ENCODE peak calls at places on chromosomes 3 and 15, in nine cellular contexts. O is dorsolateral prefrontal cortex; U is H54; L is endothelial cell; F is stimulated activated CD4-positive, alpha-beta T cell treated with anti-CD3 and anti-CD28 coated beads, TNF-alpha, amount 100 ng/mL, for 1 hour; S is NCI-H510A; X is NB4; Z is RWPE2; C is NCI-H1105. W is an unnamed sample.

GRCh38 chr3:36774072-36774471 is 9.7 kb upstream of the DCLK3 start:
- DNase-seq in O (no peak), U (no peak), L (no peak), F (no peak), S (no peak), X (no peak), Z (no peak), C (no peak), W (no peak)

GRCh38 chr15:58564967-58565366 is 133.2 kb downstream of the LIPC start:
- DNase-seq in O (no peak), U (no peak), L (no peak), F (no peak), S (no peak), X (no peak), Z (no peak), C (no peak), W (peak)

GRCh38 chr15:39623550-39623931 is 42.7 kb downstream of the THBS1 start:
- DNase-seq in O (no peak), U (no peak), L (no peak), F (no peak), S (no peak), X (no peak), Z (no peak), C (no peak), W (no peak)

GRCh38 chr3:45437388-45437787 is 49.0 kb downstream of the LARS2 start:
- DNase-seq in O (no peak), U (no peak), L (no peak), F (no peak), S (no peak), X (peak), Z (no peak), C (no peak), W (no peak)

GRCh38 chr3:188734395-188734794 is 437.4 kb upstream of the TPRG1 start:
- DNase-seq in O (no peak), U (no peak), L (no peak), F (no peak), S (no peak), X (no peak), Z (no peak), C (peak), W (peak)

GRCh38 chr15:65092046-65092770 is 15.7 kb downstream of the KBTBD13 start:
- DNase-seq in O (no peak), U (no peak), L (no peak), F (no peak), S (no peak), X (no peak), Z (peak), C (no peak), W (no peak)

GRCh38 chr15:100168787-100169186 is 173.0 kb downstream of the ADAMTS17 start:
- DNase-seq in O (no peak), U (no peak), L (no peak), F (no peak), S (no peak), X (no peak), Z (peak), C (no peak), W (no peak)

GRCh38 chr15:58873267-58873666 is 60.2 kb downstream of the SLTM start:
- DNase-seq in O (no peak), U (no peak), L (no peak), F (no peak), S (no peak), X (peak), Z (no peak), C (no peak), W (no peak)

GRCh38 chr3:24521306-24522154 is 26.9 kb upstream of the THRB start:
- DNase-seq in O (peak), U (no peak), L (peak), F (no peak), S (peak), X (no peak), Z (peak), C (peak), W (peak)

GRCh38 chr3:120177907-120178306 is 83.7 kb upstream of the GSK3B start:
- DNase-seq in O (no peak), U (peak), L (no peak), F (no peak), S (peak), X (peak), Z (no peak), C (no peak), W (peak)

GRCh38 chr15:78850926-78851600 is 21.6 kb upstream of the MORF4L1 start:
- DNase-seq in O (no peak), U (no peak), L (no peak), F (no peak), S (no peak), X (no peak), Z (no peak), C (no peak), W (no peak)

GRCh38 chr3:41846850-41847249 is 115.1 kb downstream of the ULK4 start:
- DNase-seq in O (no peak), U (no peak), L (no peak), F (no peak), S (no peak), X (no peak), Z (no peak), C (no peak), W (no peak)

GRCh38 chr3:142680710-142681109 is 43.1 kb upstream of the TRPC1 start:
- DNase-seq in O (no peak), U (no peak), L (no peak), F (no peak), S (no peak), X (no peak), Z (no peak), C (no peak), W (peak)

GRCh38 chr3:55823001-55823400 is 335.9 kb upstream of the WNT5A start:
- DNase-seq in O (no peak), U (no peak), L (no peak), F (no peak), S (no peak), X (no peak), Z (no peak), C (no peak), W (no peak)